ENCODE peak calls at places on chromosomes 1 and 21, in seven cellular contexts. One of them, this sample, is unnamed.

GRCh38 chr1:67748147-67748546 is 63.1 kb downstream of the GADD45A start:
- DNase-seq in NCI-H1105 treated with DMSO at 0.1 percent for 48 hours: no peak
- DNase-seq in pancreas: no peak
- DNase-seq in stimulated activated CD4-positive, alpha-beta T cell treated with anti-CD3 and anti-CD28 coated beads, TNF-alpha, amount 100 ng/mL, for 24 hours: no peak
- DNase-seq in Peyer's patch: no peak
- DNase-seq in NCI-H510A treated with DMSO at 0.1 percent for 48 hours: no peak
- DNase-seq in activated T-helper 1 cell treated with Interleukin-2 at 50 U/mL for 16 hours: no peak
- DNase-seq in this sample: no peak

GRCh38 chr1:170168263-170168662 is 22.5 kb downstream of the NTMT2 start:
- DNase-seq in NCI-H1105 treated with DMSO at 0.1 percent for 48 hours: peak
- DNase-seq in activated T-helper 1 cell treated with Interleukin-2 at 50 U/mL for 16 hours: no peak
- DNase-seq in pancreas: no peak
- DNase-seq in NCI-H510A treated with DMSO at 0.1 percent for 48 hours: peak
- DNase-seq in Peyer's patch: no peak
- DNase-seq in stimulated activated CD4-positive, alpha-beta T cell treated with anti-CD3 and anti-CD28 coated beads, TNF-alpha, amount 100 ng/mL, for 24 hours: no peak
- DNase-seq in this sample: no peak

GRCh38 chr1:228090613-228091081 is 8.1 kb downstream of the ARF1 start:
- DNase-seq in pancreas: peak
- DNase-seq in activated T-helper 1 cell treated with Interleukin-2 at 50 U/mL for 16 hours: no peak
- DNase-seq in NCI-H510A treated with DMSO at 0.1 percent for 48 hours: no peak
- DNase-seq in Peyer's patch: peak
- DNase-seq in stimulated activated CD4-positive, alpha-beta T cell treated with anti-CD3 and anti-CD28 coated beads, TNF-alpha, amount 100 ng/mL, for 24 hours: no peak
- DNase-seq in NCI-H1105 treated with DMSO at 0.1 percent for 48 hours: no peak
- DNase-seq in this sample: no peak

GRCh38 chr1:50474859-50475809 is 51.9 kb upstream of the DMRTA2 start:
- DNase-seq in pancreas: no peak
- DNase-seq in activated T-helper 1 cell treated with Interleukin-2 at 50 U/mL for 16 hours: no peak
- DNase-seq in NCI-H510A treated with DMSO at 0.1 percent for 48 hours: no peak
- DNase-seq in NCI-H1105 treated with DMSO at 0.1 percent for 48 hours: no peak
- DNase-seq in Peyer's patch: no peak
- DNase-seq in stimulated activated CD4-positive, alpha-beta T cell treated with anti-CD3 and anti-CD28 coated beads, TNF-alpha, amount 100 ng/mL, for 24 hours: no peak
- DNase-seq in this sample: no peak

GRCh38 chr1:11860083-11860482 is 1.3 kb upstream of the NPPB start:
- DNase-seq in NCI-H1105 treated with DMSO at 0.1 percent for 48 hours: no peak
- DNase-seq in pancreas: no peak
- DNase-seq in activated T-helper 1 cell treated with Interleukin-2 at 50 U/mL for 16 hours: no peak
- DNase-seq in Peyer's patch: no peak
- DNase-seq in NCI-H510A treated with DMSO at 0.1 percent for 48 hours: no peak
- DNase-seq in stimulated activated CD4-positive, alpha-beta T cell treated with anti-CD3 and anti-CD28 coated beads, TNF-alpha, amount 100 ng/mL, for 24 hours: no peak
- DNase-seq in this sample: no peak

GRCh38 chr1:174077755-174078490 is 55.8 kb upstream of the RC3H1 start:
- DNase-seq in Peyer's patch: no peak
- DNase-seq in NCI-H510A treated with DMSO at 0.1 percent for 48 hours: no peak
- DNase-seq in pancreas: no peak
- DNase-seq in activated T-helper 1 cell treated with Interleukin-2 at 50 U/mL for 16 hours: no peak
- DNase-seq in stimulated activated CD4-positive, alpha-beta T cell treated with anti-CD3 and anti-CD28 coated beads, TNF-alpha, amount 100 ng/mL, for 24 hours: no peak
- DNase-seq in NCI-H1105 treated with DMSO at 0.1 percent for 48 hours: no peak
- DNase-seq in this sample: no peak

GRCh38 chr1:16145988-16146887 is 9.6 kb downstream of the EPHA2 start:
- DNase-seq in Peyer's patch: peak
- DNase-seq in NCI-H510A treated with DMSO at 0.1 percent for 48 hours: no peak
- DNase-seq in stimulated activated CD4-positive, alpha-beta T cell treated with anti-CD3 and anti-CD28 coated beads, TNF-alpha, amount 100 ng/mL, for 24 hours: no peak
- DNase-seq in activated T-helper 1 cell treated with Interleukin-2 at 50 U/mL for 16 hours: no peak
- DNase-seq in NCI-H1105 treated with DMSO at 0.1 percent for 48 hours: peak
- DNase-seq in pancreas: no peak
- DNase-seq in this sample: no peak

GRCh38 chr1:66917476-66917875 is 7.2 kb downstream of the DNAI4 start:
- DNase-seq in activated T-helper 1 cell treated with Interleukin-2 at 50 U/mL for 16 hours: no peak
- DNase-seq in NCI-H1105 treated with DMSO at 0.1 percent for 48 hours: no peak
- DNase-seq in stimulated activated CD4-positive, alpha-beta T cell treated with anti-CD3 and anti-CD28 coated beads, TNF-alpha, amount 100 ng/mL, for 24 hours: no peak
- DNase-seq in pancreas: no peak
- DNase-seq in Peyer's patch: no peak
- DNase-seq in NCI-H510A treated with DMSO at 0.1 percent for 48 hours: no peak
- DNase-seq in this sample: no peak

GRCh38 chr1:8213136-8213535 is 104.8 kb upstream of the SLC45A1 start:
- DNase-seq in NCI-H510A treated with DMSO at 0.1 percent for 48 hours: no peak
- DNase-seq in NCI-H1105 treated with DMSO at 0.1 percent for 48 hours: no peak
- DNase-seq in activated T-helper 1 cell treated with Interleukin-2 at 50 U/mL for 16 hours: no peak
- DNase-seq in stimulated activated CD4-positive, alpha-beta T cell treated with anti-CD3 and anti-CD28 coated beads, TNF-alpha, amount 100 ng/mL, for 24 hours: no peak
- DNase-seq in Peyer's patch: no peak
- DNase-seq in pancreas: no peak
- DNase-seq in this sample: no peak

GRCh38 chr1:43300661-43301094 is at the start of gene TIE1:
- DNase-seq in pancreas: no peak
- DNase-seq in NCI-H510A treated with DMSO at 0.1 percent for 48 hours: no peak
- DNase-seq in Peyer's patch: no peak
- DNase-seq in activated T-helper 1 cell treated with Interleukin-2 at 50 U/mL for 16 hours: no peak
- DNase-seq in stimulated activated CD4-positive, alpha-beta T cell treated with anti-CD3 and anti-CD28 coated beads, TNF-alpha, amount 100 ng/mL, for 24 hours: no peak
- DNase-seq in NCI-H1105 treated with DMSO at 0.1 percent for 48 hours: no peak
- DNase-seq in this sample: no peak

GRCh38 chr21:45859041-45859761 is 122.4 kb upstream of the COL6A1 start:
- DNase-seq in activated T-helper 1 cell treated with Interleukin-2 at 50 U/mL for 16 hours: no peak
- DNase-seq in NCI-H510A treated with DMSO at 0.1 percent for 48 hours: no peak
- DNase-seq in NCI-H1105 treated with DMSO at 0.1 percent for 48 hours: no peak
- DNase-seq in stimulated activated CD4-positive, alpha-beta T cell treated with anti-CD3 and anti-CD28 coated beads, TNF-alpha, amount 100 ng/mL, for 24 hours: no peak
- DNase-seq in Peyer's patch: no peak
- DNase-seq in pancreas: no peak
- DNase-seq in this sample: no peak

GRCh38 chr1:193479187-193479586 is 292.8 kb upstream of the B3GALT2 start:
- DNase-seq in Peyer's patch: peak
- DNase-seq in NCI-H510A treated with DMSO at 0.1 percent for 48 hours: no peak
- DNase-seq in activated T-helper 1 cell treated with Interleukin-2 at 50 U/mL for 16 hours: peak
- DNase-seq in pancreas: no peak
- DNase-seq in stimulated activated CD4-positive, alpha-beta T cell treated with anti-CD3 and anti-CD28 coated beads, TNF-alpha, amount 100 ng/mL, for 24 hours: peak
- DNase-seq in NCI-H1105 treated with DMSO at 0.1 percent for 48 hours: no peak
- DNase-seq in this sample: peak

GRCh38 chr21:36059823-36060158 is 535 bp downstream of the SETD4 start:
- DNase-seq in activated T-helper 1 cell treated with Interleukin-2 at 50 U/mL for 16 hours: no peak
- DNase-seq in Peyer's patch: no peak
- DNase-seq in pancreas: peak
- DNase-seq in stimulated activated CD4-positive, alpha-beta T cell treated with anti-CD3 and anti-CD28 coated beads, TNF-alpha, amount 100 ng/mL, for 24 hours: peak
- DNase-seq in NCI-H510A treated with DMSO at 0.1 percent for 48 hours: no peak
- DNase-seq in NCI-H1105 treated with DMSO at 0.1 percent for 48 hours: no peak
- DNase-seq in this sample: no peak

GRCh38 chr1:22749919-22750670 is 39.5 kb downstream of the EPHB2 start:
- DNase-seq in NCI-H1105 treated with DMSO at 0.1 percent for 48 hours: no peak
- DNase-seq in activated T-helper 1 cell treated with Interleukin-2 at 50 U/mL for 16 hours: no peak
- DNase-seq in pancreas: no peak
- DNase-seq in Peyer's patch: peak
- DNase-seq in stimulated activated CD4-positive, alpha-beta T cell treated with anti-CD3 and anti-CD28 coated beads, TNF-alpha, amount 100 ng/mL, for 24 hours: no peak
- DNase-seq in NCI-H510A treated with DMSO at 0.1 percent for 48 hours: peak
- DNase-seq in this sample: no peak

GRCh38 chr1:43452789-43453441 is 816 bp downstream of the HYI start:
- DNase-seq in activated T-helper 1 cell treated with Interleukin-2 at 50 U/mL for 16 hours: no peak
- DNase-seq in stimulated activated CD4-positive, alpha-beta T cell treated with anti-CD3 and anti-CD28 coated beads, TNF-alpha, amount 100 ng/mL, for 24 hours: no peak
- DNase-seq in pancreas: peak
- DNase-seq in NCI-H510A treated with DMSO at 0.1 percent for 48 hours: peak
- DNase-seq in NCI-H1105 treated with DMSO at 0.1 percent for 48 hours: peak
- DNase-seq in Peyer's patch: no peak
- DNase-seq in this sample: no peak

GRCh38 chr1:88727205-88727604 is 43.1 kb downstream of the PKN2 start:
- DNase-seq in stimulated activated CD4-positive, alpha-beta T cell treated with anti-CD3 and anti-CD28 coated beads, TNF-alpha, amount 100 ng/mL, for 24 hours: no peak
- DNase-seq in pancreas: no peak
- DNase-seq in Peyer's patch: no peak
- DNase-seq in activated T-helper 1 cell treated with Interleukin-2 at 50 U/mL for 16 hours: no peak
- DNase-seq in NCI-H1105 treated with DMSO at 0.1 percent for 48 hours: no peak
- DNase-seq in NCI-H510A treated with DMSO at 0.1 percent for 48 hours: no peak
- DNase-seq in this sample: no peak

GRCh38 chr1:102002057-102002456 is 5.3 kb upstream of the OLFM3 start:
- DNase-seq in Peyer's patch: no peak
- DNase-seq in NCI-H1105 treated with DMSO at 0.1 percent for 48 hours: peak
- DNase-seq in stimulated activated CD4-positive, alpha-beta T cell treated with anti-CD3 and anti-CD28 coated beads, TNF-alpha, amount 100 ng/mL, for 24 hours: no peak
- DNase-seq in NCI-H510A treated with DMSO at 0.1 percent for 48 hours: peak
- DNase-seq in pancreas: no peak
- DNase-seq in activated T-helper 1 cell treated with Interleukin-2 at 50 U/mL for 16 hours: no peak
- DNase-seq in this sample: no peak

GRCh38 chr1:237670296-237670695 is 220.4 kb downstream of the ZP4 start:
- DNase-seq in NCI-H510A treated with DMSO at 0.1 percent for 48 hours: no peak
- DNase-seq in stimulated activated CD4-positive, alpha-beta T cell treated with anti-CD3 and anti-CD28 coated beads, TNF-alpha, amount 100 ng/mL, for 24 hours: no peak
- DNase-seq in NCI-H1105 treated with DMSO at 0.1 percent for 48 hours: no peak
- DNase-seq in Peyer's patch: no peak
- DNase-seq in pancreas: no peak
- DNase-seq in activated T-helper 1 cell treated with Interleukin-2 at 50 U/mL for 16 hours: no peak
- DNase-seq in this sample: no peak

GRCh38 chr1:54273092-54273836 is 73.3 kb downstream of the MRPL37 start:
- DNase-seq in NCI-H1105 treated with DMSO at 0.1 percent for 48 hours: no peak
- DNase-seq in stimulated activated CD4-positive, alpha-beta T cell treated with anti-CD3 and anti-CD28 coated beads, TNF-alpha, amount 100 ng/mL, for 24 hours: no peak
- DNase-seq in activated T-helper 1 cell treated with Interleukin-2 at 50 U/mL for 16 hours: no peak
- DNase-seq in NCI-H510A treated with DMSO at 0.1 percent for 48 hours: peak
- DNase-seq in Peyer's patch: peak
- DNase-seq in pancreas: no peak
- DNase-seq in this sample: no peak

GRCh38 chr1:10724948-10725852 is 71.2 kb downstream of the CASZ1 start:
- DNase-seq in Peyer's patch: no peak
- DNase-seq in NCI-H510A treated with DMSO at 0.1 percent for 48 hours: peak
- DNase-seq in activated T-helper 1 cell treated with Interleukin-2 at 50 U/mL for 16 hours: no peak
- DNase-seq in stimulated activated CD4-positive, alpha-beta T cell treated with anti-CD3 and anti-CD28 coated beads, TNF-alpha, amount 100 ng/mL, for 24 hours: no peak
- DNase-seq in NCI-H1105 treated with DMSO at 0.1 percent for 48 hours: peak
- DNase-seq in pancreas: peak
- DNase-seq in this sample: no peak

GRCh38 chr1:243686149-243686548 is 163.9 kb downstream of the AKT3 start:
- DNase-seq in NCI-H1105 treated with DMSO at 0.1 percent for 48 hours: no peak
- DNase-seq in Peyer's patch: no peak
- DNase-seq in activated T-helper 1 cell treated with Interleukin-2 at 50 U/mL for 16 hours: no peak
- DNase-seq in pancreas: no peak
- DNase-seq in NCI-H510A treated with DMSO at 0.1 percent for 48 hours: no peak
- DNase-seq in stimulated activated CD4-positive, alpha-beta T cell treated with anti-CD3 and anti-CD28 coated beads, TNF-alpha, amount 100 ng/mL, for 24 hours: no peak
- DNase-seq in this sample: no peak

GRCh38 chr1:117783586-117784396 is 145.6 kb downstream of the GDAP2 start:
- DNase-seq in Peyer's patch: no peak
- DNase-seq in NCI-H1105 treated with DMSO at 0.1 percent for 48 hours: no peak
- DNase-seq in NCI-H510A treated with DMSO at 0.1 percent for 48 hours: no peak
- DNase-seq in activated T-helper 1 cell treated with Interleukin-2 at 50 U/mL for 16 hours: no peak
- DNase-seq in pancreas: no peak
- DNase-seq in stimulated activated CD4-positive, alpha-beta T cell treated with anti-CD3 and anti-CD28 coated beads, TNF-alpha, amount 100 ng/mL, for 24 hours: no peak
- DNase-seq in this sample: no peak

GRCh38 chr1:147618077-147618569 is 52.2 kb downstream of the ACP6 start:
- DNase-seq in Peyer's patch: no peak
- DNase-seq in stimulated activated CD4-positive, alpha-beta T cell treated with anti-CD3 and anti-CD28 coated beads, TNF-alpha, amount 100 ng/mL, for 24 hours: peak
- DNase-seq in NCI-H510A treated with DMSO at 0.1 percent for 48 hours: no peak
- DNase-seq in NCI-H1105 treated with DMSO at 0.1 percent for 48 hours: no peak
- DNase-seq in activated T-helper 1 cell treated with Interleukin-2 at 50 U/mL for 16 hours: no peak
- DNase-seq in pancreas: no peak
- DNase-seq in this sample: no peak

GRCh38 chr1:224340711-224341384 is 10.9 kb upstream of the NVL start:
- DNase-seq in Peyer's patch: peak
- DNase-seq in NCI-H510A treated with DMSO at 0.1 percent for 48 hours: no peak
- DNase-seq in activated T-helper 1 cell treated with Interleukin-2 at 50 U/mL for 16 hours: peak
- DNase-seq in stimulated activated CD4-positive, alpha-beta T cell treated with anti-CD3 and anti-CD28 coated beads, TNF-alpha, amount 100 ng/mL, for 24 hours: no peak
- DNase-seq in NCI-H1105 treated with DMSO at 0.1 percent for 48 hours: no peak
- DNase-seq in pancreas: peak
- DNase-seq in this sample: peak

GRCh38 chr1:153465728-153466625 is 5.5 kb upstream of the S100A7 start:
- DNase-seq in stimulated activated CD4-positive, alpha-beta T cell treated with anti-CD3 and anti-CD28 coated beads, TNF-alpha, amount 100 ng/mL, for 24 hours: peak
- DNase-seq in Peyer's patch: peak
- DNase-seq in activated T-helper 1 cell treated with Interleukin-2 at 50 U/mL for 16 hours: peak
- DNase-seq in NCI-H1105 treated with DMSO at 0.1 percent for 48 hours: no peak
- DNase-seq in pancreas: peak
- DNase-seq in NCI-H510A treated with DMSO at 0.1 percent for 48 hours: no peak
- DNase-seq in this sample: peak

GRCh38 chr1:192553741-192554140 is 21.8 kb upstream of the RGS1 start:
- DNase-seq in stimulated activated CD4-positive, alpha-beta T cell treated with anti-CD3 and anti-CD28 coated beads, TNF-alpha, amount 100 ng/mL, for 24 hours: no peak
- DNase-seq in activated T-helper 1 cell treated with Interleukin-2 at 50 U/mL for 16 hours: no peak
- DNase-seq in Peyer's patch: no peak
- DNase-seq in NCI-H1105 treated with DMSO at 0.1 percent for 48 hours: no peak
- DNase-seq in pancreas: no peak
- DNase-seq in NCI-H510A treated with DMSO at 0.1 percent for 48 hours: no peak
- DNase-seq in this sample: no peak

GRCh38 chr1:56409112-56409691 is 170.2 kb downstream of the PLPP3 start:
- DNase-seq in NCI-H510A treated with DMSO at 0.1 percent for 48 hours: no peak
- DNase-seq in NCI-H1105 treated with DMSO at 0.1 percent for 48 hours: no peak
- DNase-seq in stimulated activated CD4-positive, alpha-beta T cell treated with anti-CD3 and anti-CD28 coated beads, TNF-alpha, amount 100 ng/mL, for 24 hours: no peak
- DNase-seq in activated T-helper 1 cell treated with Interleukin-2 at 50 U/mL for 16 hours: no peak
- DNase-seq in pancreas: peak
- DNase-seq in Peyer's patch: peak
- DNase-seq in this sample: no peak

GRCh38 chr21:41681336-41681801 is 85.5 kb downstream of the RIPK4 start:
- DNase-seq in Peyer's patch: no peak
- DNase-seq in NCI-H1105 treated with DMSO at 0.1 percent for 48 hours: no peak
- DNase-seq in activated T-helper 1 cell treated with Interleukin-2 at 50 U/mL for 16 hours: no peak
- DNase-seq in stimulated activated CD4-positive, alpha-beta T cell treated with anti-CD3 and anti-CD28 coated beads, TNF-alpha, amount 100 ng/mL, for 24 hours: no peak
- DNase-seq in pancreas: no peak
- DNase-seq in NCI-H510A treated with DMSO at 0.1 percent for 48 hours: no peak
- DNase-seq in this sample: no peak

GRCh38 chr1:23558872-23559135 is 497 bp downstream of the ID3 start:
- DNase-seq in Peyer's patch: no peak
- DNase-seq in NCI-H510A treated with DMSO at 0.1 percent for 48 hours: no peak
- DNase-seq in NCI-H1105 treated with DMSO at 0.1 percent for 48 hours: no peak
- DNase-seq in stimulated activated CD4-positive, alpha-beta T cell treated with anti-CD3 and anti-CD28 coated beads, TNF-alpha, amount 100 ng/mL, for 24 hours: no peak
- DNase-seq in pancreas: no peak
- DNase-seq in activated T-helper 1 cell treated with Interleukin-2 at 50 U/mL for 16 hours: no peak
- DNase-seq in this sample: no peak

GRCh38 chr1:58779837-58780585 is 3.8 kb downstream of the JUN start:
- DNase-seq in Peyer's patch: peak
- DNase-seq in NCI-H510A treated with DMSO at 0.1 percent for 48 hours: peak
- DNase-seq in NCI-H1105 treated with DMSO at 0.1 percent for 48 hours: peak
- DNase-seq in stimulated activated CD4-positive, alpha-beta T cell treated with anti-CD3 and anti-CD28 coated beads, TNF-alpha, amount 100 ng/mL, for 24 hours: no peak
- DNase-seq in pancreas: no peak
- DNase-seq in activated T-helper 1 cell treated with Interleukin-2 at 50 U/mL for 16 hours: no peak
- DNase-seq in this sample: no peak

This sample was measured in stimulated activated effector memory CD8-positive, alpha-beta T cell treated with anti-CD3 and anti-CD28 coated beads, Interleukin-12 subunit alpha, Interleukin-12 subunit beta, amount 100 ng/mL, for 72 hours.